ENCODE peak calls at places on chromosome 1, in four cellular contexts. One of them, this sample, is unnamed.

GRCh38 chr1:185721553-185721952 is 12.6 kb upstream of the HMCN1 start:
- DNase-seq in psoas muscle: no peak
- DNase-seq in suprapubic skin: no peak
- DNase-seq in SJSA1: no peak
- DNase-seq in this sample: no peak

GRCh38 chr1:192904438-192904895 is 95.6 kb downstream of the RGS2 start:
- DNase-seq in SJSA1: no peak
- DNase-seq in suprapubic skin: no peak
- DNase-seq in psoas muscle: no peak
- DNase-seq in this sample: no peak

GRCh38 chr1:209550519-209550918 is 33.0 kb upstream of the CAMK1G start:
- DNase-seq in psoas muscle: no peak
- DNase-seq in SJSA1: no peak
- DNase-seq in suprapubic skin: no peak
- DNase-seq in this sample: no peak

GRCh38 chr1:33294071-33295010 is 26.6 kb downstream of the A3GALT2 start:
- DNase-seq in suprapubic skin: no peak
- DNase-seq in SJSA1: no peak
- DNase-seq in psoas muscle: no peak
- DNase-seq in this sample: no peak

GRCh38 chr1:215241451-215241850 is 158.9 kb downstream of the KCNK2 start:
- DNase-seq in SJSA1: no peak
- DNase-seq in suprapubic skin: no peak
- DNase-seq in psoas muscle: no peak
- DNase-seq in this sample: no peak

GRCh38 chr1:99264201-99265021 is at the start of gene PLPPR4:
- DNase-seq in SJSA1: peak
- DNase-seq in psoas muscle: peak
- DNase-seq in suprapubic skin: peak
- DNase-seq in this sample: peak

GRCh38 chr1:84348240-84348555 is 46.7 kb downstream of the SAMD13 start:
- DNase-seq in psoas muscle: no peak
- DNase-seq in SJSA1: no peak
- DNase-seq in suprapubic skin: no peak
- DNase-seq in this sample: no peak

GRCh38 chr1:30310966-30311742 is 412.2 kb downstream of the MATN1 start:
- DNase-seq in psoas muscle: peak
- DNase-seq in SJSA1: no peak
- DNase-seq in suprapubic skin: no peak
- DNase-seq in this sample: no peak

GRCh38 chr1:34926156-34926555 is 3.3 kb downstream of the DLGAP3 start:
- DNase-seq in psoas muscle: no peak
- DNase-seq in suprapubic skin: no peak
- DNase-seq in SJSA1: no peak
- DNase-seq in this sample: peak

GRCh38 chr1:153483776-153484175 is 23.3 kb upstream of the S100A7 start:
- DNase-seq in SJSA1: no peak
- DNase-seq in psoas muscle: no peak
- DNase-seq in suprapubic skin: no peak
- DNase-seq in this sample: peak

GRCh38 chr1:235129774-235130570 is 1.3 kb upstream of the TOMM20 start:
- DNase-seq in SJSA1: no peak
- DNase-seq in psoas muscle: no peak
- DNase-seq in suprapubic skin: no peak
- DNase-seq in this sample: no peak

GRCh38 chr1:226798427-226799411 is 59.6 kb upstream of the ITPKB start:
- DNase-seq in SJSA1: no peak
- DNase-seq in psoas muscle: no peak
- DNase-seq in suprapubic skin: no peak
- DNase-seq in this sample: no peak

DNA sequence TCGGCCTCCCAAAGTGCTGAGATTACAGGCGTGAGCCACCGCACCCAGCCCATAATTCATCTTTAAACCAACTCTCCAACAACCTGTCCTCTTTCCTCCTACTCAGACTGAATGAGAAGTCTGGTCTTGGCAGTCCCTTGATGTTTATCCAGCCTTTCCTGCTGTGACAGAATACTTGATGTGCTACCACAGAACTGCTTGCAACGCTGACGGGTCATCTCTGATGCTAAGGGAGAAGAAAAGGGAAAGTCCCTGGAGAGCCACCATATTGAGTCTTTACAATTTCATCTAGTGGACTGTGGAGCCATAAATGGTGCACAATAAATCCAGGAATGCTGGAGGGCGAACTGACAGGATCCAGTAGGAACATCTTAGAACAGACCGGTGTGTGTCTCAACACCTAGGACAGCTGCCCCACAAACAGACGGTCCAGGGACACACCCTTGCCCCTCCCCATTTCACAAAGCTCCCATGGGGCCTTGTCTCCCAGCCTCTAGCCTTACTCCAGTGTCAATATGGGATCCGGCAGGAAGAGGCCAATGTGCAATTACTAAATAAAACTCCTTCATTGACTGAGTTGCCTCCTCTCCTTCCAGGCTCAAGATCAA is 30.7 kb downstream of the JAK1 start:
- DNase-seq in SJSA1: no peak
- DNase-seq in psoas muscle: no peak
- DNase-seq in suprapubic skin: no peak
- DNase-seq in this sample: no peak
- H3K4me3 ChIP-seq in SJSA1: no peak
- H3K4me3 ChIP-seq in psoas muscle: no peak
- H3K4me3 ChIP-seq in suprapubic skin: no peak
- H3K4me3 ChIP-seq in this sample: no peak

DNA sequence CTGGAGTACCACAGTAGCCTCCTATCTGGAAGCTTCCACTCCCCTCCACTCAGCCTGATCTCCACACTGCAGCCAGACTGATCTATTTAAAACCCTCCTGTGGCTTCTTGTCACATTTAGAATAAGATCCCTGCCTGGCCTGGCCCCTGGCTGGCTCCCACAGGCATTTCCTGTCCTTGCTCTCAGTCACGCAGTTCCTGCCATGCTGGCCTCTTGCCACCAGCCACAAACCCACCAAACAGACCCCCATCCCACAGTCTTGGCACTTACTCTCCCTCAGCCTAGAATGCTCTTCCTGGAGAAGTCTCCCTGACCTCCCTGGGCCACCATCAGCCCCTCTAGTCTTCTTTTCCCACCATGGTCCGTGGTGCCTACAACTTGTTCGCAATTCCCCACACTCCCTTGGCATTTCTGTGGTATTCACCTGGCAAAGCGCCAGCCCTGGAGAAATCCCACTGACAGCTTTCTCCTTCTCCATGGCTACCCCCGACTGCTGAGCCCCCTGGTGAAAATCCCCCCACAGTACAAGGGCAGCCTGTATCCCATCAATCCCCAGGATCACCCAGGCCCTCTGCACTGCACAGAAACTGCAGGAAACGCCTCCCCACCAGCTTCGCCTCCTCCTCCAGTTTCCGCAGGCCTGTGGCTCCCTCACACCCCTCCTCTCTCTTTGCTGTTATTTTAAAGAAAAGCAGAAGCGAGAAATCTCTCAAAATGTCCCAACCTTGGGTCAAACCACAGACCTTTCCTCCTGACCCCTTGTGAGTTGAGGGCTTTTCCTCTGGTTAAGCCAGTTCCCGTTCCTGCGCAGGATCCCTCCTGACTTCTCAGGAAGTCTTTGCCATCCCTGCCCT is 94.5 kb downstream of the SYT2 start:
- DNase-seq in SJSA1: peak
- DNase-seq in suprapubic skin: no peak
- DNase-seq in psoas muscle: peak
- DNase-seq in this sample: no peak
- H3K4me3 ChIP-seq in SJSA1: no peak
- H3K4me3 ChIP-seq in suprapubic skin: no peak
- H3K4me3 ChIP-seq in psoas muscle: no peak
- H3K4me3 ChIP-seq in this sample: no peak

DNA sequence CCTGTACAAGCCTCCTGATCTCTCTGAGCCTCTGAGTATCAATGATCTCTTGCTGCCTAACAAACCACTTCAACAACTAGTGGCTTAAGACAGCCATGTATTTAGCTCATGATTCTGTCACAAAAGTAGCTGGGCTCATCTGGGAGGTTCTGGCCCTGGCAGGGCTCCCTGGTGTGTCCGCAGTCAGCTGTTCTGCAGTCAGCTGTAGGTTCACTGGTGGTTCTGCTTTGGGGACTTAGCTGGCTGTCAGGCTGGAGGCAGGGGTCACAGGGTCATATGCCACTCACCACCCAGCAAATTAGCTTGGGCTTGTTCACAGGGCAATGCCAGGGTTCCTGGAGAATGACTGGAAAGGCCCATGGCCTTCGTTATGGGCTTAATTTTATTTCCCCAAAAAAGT is 64.8 kb downstream of the DISP3 start:
- DNase-seq in psoas muscle: no peak
- DNase-seq in suprapubic skin: no peak
- DNase-seq in SJSA1: no peak
- DNase-seq in this sample: no peak
- H3K4me3 ChIP-seq in psoas muscle: no peak
- H3K4me3 ChIP-seq in suprapubic skin: no peak
- H3K4me3 ChIP-seq in SJSA1: no peak
- H3K4me3 ChIP-seq in this sample: no peak

GRCh38 chr1:27554777-27555699 is 48.9 kb downstream of the AHDC1 start:
- DNase-seq in psoas muscle: peak
- DNase-seq in SJSA1: no peak
- DNase-seq in suprapubic skin: no peak
- DNase-seq in this sample: no peak

GRCh38 chr1:27557596-27558340 is 46.2 kb downstream of the AHDC1 start:
- DNase-seq in suprapubic skin: no peak
- DNase-seq in SJSA1: no peak
- DNase-seq in psoas muscle: no peak
- DNase-seq in this sample: peak

GRCh38 chr1:27555700-27556424 is 48.1 kb downstream of the AHDC1 start:
- DNase-seq in SJSA1: no peak
- DNase-seq in suprapubic skin: no peak
- DNase-seq in psoas muscle: peak
- DNase-seq in this sample: no peak

GRCh38 chr1:27556435-27556780 is 47.5 kb downstream of the AHDC1 start:
- DNase-seq in SJSA1: no peak
- DNase-seq in psoas muscle: no peak
- DNase-seq in suprapubic skin: no peak
- DNase-seq in this sample: no peak

GRCh38 chr1:27556781-27557595 is 47.0 kb downstream of the AHDC1 start:
- DNase-seq in SJSA1: peak
- DNase-seq in psoas muscle: peak
- DNase-seq in suprapubic skin: peak
- DNase-seq in this sample: peak
- H3K4me3 ChIP-seq in SJSA1: no peak
- H3K4me3 ChIP-seq in psoas muscle: peak
- H3K4me3 ChIP-seq in suprapubic skin: peak
- H3K4me3 ChIP-seq in this sample: no peak

DNA sequence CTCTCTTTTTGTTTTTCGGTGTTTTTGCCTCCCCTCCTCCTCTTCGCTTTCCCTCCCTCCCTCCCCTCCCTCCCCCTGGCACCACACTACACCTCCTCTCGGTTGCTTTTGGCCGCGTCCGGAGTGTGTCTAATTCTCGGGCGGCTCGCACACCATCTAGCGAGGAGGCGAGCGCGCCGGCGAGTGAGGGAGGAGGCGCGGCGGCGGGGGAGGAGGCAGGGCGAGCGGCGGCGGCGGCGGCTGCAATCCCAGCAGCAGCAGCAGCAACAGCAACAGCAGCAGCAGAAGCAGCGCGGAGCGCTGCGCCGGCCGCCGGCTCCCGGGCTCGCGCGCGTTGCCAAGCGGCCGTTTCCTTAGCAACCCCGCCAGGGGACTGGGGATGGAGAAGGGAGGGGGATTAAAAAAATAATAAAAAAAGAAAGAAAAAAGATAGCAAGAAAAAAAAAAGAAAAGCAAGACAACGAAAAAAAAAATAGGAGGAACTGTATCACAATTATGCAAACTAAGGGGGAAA is 408 bp upstream of the NEGR1 start:
- DNase-seq in suprapubic skin: peak
- DNase-seq in psoas muscle: peak
- DNase-seq in SJSA1: peak
- DNase-seq in this sample: peak
- H3K4me3 ChIP-seq in suprapubic skin: peak
- H3K4me3 ChIP-seq in psoas muscle: peak
- H3K4me3 ChIP-seq in SJSA1: peak
- H3K4me3 ChIP-seq in this sample: peak

DNA sequence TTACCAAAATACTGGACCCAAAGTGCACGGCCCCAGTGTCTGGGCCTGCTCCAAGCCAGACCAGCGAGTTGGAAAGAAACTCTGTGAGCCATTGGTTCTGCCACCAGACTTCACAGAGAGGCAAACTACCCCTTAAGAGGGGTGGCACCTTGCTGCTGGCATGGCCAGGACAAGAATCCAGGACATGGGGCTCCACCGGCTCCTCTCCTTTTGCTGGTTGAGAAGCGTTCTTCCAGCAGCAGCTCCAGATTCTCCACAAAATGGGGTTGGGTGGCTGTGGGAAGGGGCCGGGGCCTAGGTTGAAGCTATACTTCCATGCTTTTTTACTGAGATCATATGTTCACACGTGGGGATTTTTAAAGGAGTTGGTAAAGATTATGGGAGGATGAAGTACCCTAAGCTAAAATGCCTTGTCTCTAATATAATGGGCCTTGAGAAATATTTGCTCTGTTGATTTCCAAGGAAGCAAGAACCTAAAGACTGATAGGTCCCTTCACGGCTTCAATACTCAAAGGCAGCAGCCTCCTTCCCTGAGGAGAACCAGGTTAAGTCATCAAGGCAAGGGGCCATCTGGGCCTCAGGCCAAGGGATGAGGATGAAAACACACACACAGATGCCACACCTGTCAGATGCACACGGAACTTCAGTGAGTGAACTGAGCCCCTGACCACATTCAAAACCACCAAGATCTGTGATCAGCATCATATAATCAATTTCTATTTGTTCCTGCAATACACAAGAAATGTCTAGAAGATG is 3.1 kb downstream of the C1orf198 start:
- DNase-seq in suprapubic skin: no peak
- DNase-seq in SJSA1: no peak
- DNase-seq in psoas muscle: peak
- DNase-seq in this sample: no peak
- H3K4me3 ChIP-seq in suprapubic skin: no peak
- H3K4me3 ChIP-seq in SJSA1: no peak
- H3K4me3 ChIP-seq in psoas muscle: peak
- H3K4me3 ChIP-seq in this sample: no peak

GRCh38 chr1:150152182-150152536 is 2.4 kb downstream of the PLEKHO1 start:
- DNase-seq in psoas muscle: no peak
- DNase-seq in SJSA1: no peak
- DNase-seq in suprapubic skin: no peak
- DNase-seq in this sample: no peak

GRCh38 chr1:150150511-150151021 is 850 bp downstream of the PLEKHO1 start:
- DNase-seq in psoas muscle: peak
- DNase-seq in SJSA1: peak
- DNase-seq in suprapubic skin: peak
- DNase-seq in this sample: no peak

GRCh38 chr1:150154143-150154542 is 4.4 kb downstream of the PLEKHO1 start:
- DNase-seq in psoas muscle: no peak
- DNase-seq in SJSA1: no peak
- DNase-seq in suprapubic skin: no peak
- DNase-seq in this sample: no peak

GRCh38 chr1:150151291-150152181 is 1.8 kb downstream of the PLEKHO1 start:
- DNase-seq in psoas muscle: peak
- DNase-seq in SJSA1: peak
- DNase-seq in suprapubic skin: peak
- DNase-seq in this sample: no peak

GRCh38 chr1:150152772-150153461 is 3.2 kb downstream of the PLEKHO1 start:
- DNase-seq in SJSA1: no peak
- DNase-seq in suprapubic skin: no peak
- DNase-seq in psoas muscle: peak
- DNase-seq in this sample: no peak
- H3K4me3 ChIP-seq in SJSA1: no peak
- H3K4me3 ChIP-seq in suprapubic skin: peak
- H3K4me3 ChIP-seq in psoas muscle: peak
- H3K4me3 ChIP-seq in this sample: no peak

GRCh38 chr1:36446261-36446660 is 4.0 kb downstream of the OSCP1 start:
- DNase-seq in suprapubic skin: no peak
- DNase-seq in psoas muscle: no peak
- DNase-seq in SJSA1: no peak
- DNase-seq in this sample: no peak
- H3K4me3 ChIP-seq in suprapubic skin: no peak
- H3K4me3 ChIP-seq in psoas muscle: no peak
- H3K4me3 ChIP-seq in SJSA1: no peak
- H3K4me3 ChIP-seq in this sample: no peak